ENCODE peak calls at places on chromosomes 7 and 10, in eight cellular contexts. W is mesothelial cell of epicardium, C is thyroid gland, V is left ventricle myocardium inferior, T is fibroblast of lung, G is Calu3, P is cardiac muscle cell, L is BE2C. J is an unnamed sample.

GRCh38 chr10:75030371-75030770 is 81.1 kb upstream of the SAMD8 start:
- DNase-seq in W (no peak), C (no peak), V (no peak), T (no peak), G (no peak), P (no peak), L (no peak), J (no peak)

GRCh38 chr10:106917452-106918055 is 247.0 kb downstream of the SORCS1 start:
- DNase-seq in W (no peak), C (peak; percentile 92), V (no peak), T (no peak), G (no peak), P (no peak), L (no peak), J (no peak)

GRCh38 chr10:114442115-114442630 is 37.9 kb upstream of the AFAP1L2 start:
- DNase-seq in W (no peak), C (no peak), V (no peak), T (no peak), G (no peak), P (no peak), L (no peak), J (no peak)

GRCh38 chr10:70672993-70673928 is 955 bp downstream of the ADAMTS14 start:
- DNase-seq in W (no peak), C (no peak), V (peak; percentile 53), T (peak; percentile 79), G (no peak), P (peak; percentile 86), L (no peak), J (no peak)

GRCh38 chr7:134403062-134403461 is 55.8 kb downstream of the AKR1B1 start:
- DNase-seq in W (no peak), C (no peak), V (no peak), T (no peak), G (no peak), P (no peak), L (no peak), J (no peak)

GRCh38 chr10:132229834-132230556 is 43.2 kb downstream of the DPYSL4 start:
- DNase-seq in W (no peak), C (no peak), V (no peak), T (peak; percentile 12), G (no peak), P (peak; percentile 15), L (no peak), J (no peak)

GRCh38 chr10:116437076-116437692 is 9.5 kb downstream of the PNLIPRP3 start:
- DNase-seq in W (no peak), C (no peak), V (no peak), T (no peak), G (no peak), P (no peak), L (no peak), J (no peak)

GRCh38 chr10:20418286-20418685 is 478.8 kb downstream of the NEBL start:
- DNase-seq in W (no peak), C (no peak), V (no peak), T (no peak), G (no peak), P (no peak), L (no peak), J (no peak)

GRCh38 chr7:70627488-70627887 is 504.5 kb upstream of the GALNT17 start:
- DNase-seq in W (no peak), C (no peak), V (no peak), T (no peak), G (no peak), P (no peak), L (no peak), J (no peak)

GRCh38 chr7:107718456-107719193 is 25.3 kb upstream of the CBLL1 start:
- DNase-seq in W (no peak), C (no peak), V (no peak), T (no peak), G (no peak), P (no peak), L (no peak), J (no peak)

GRCh38 chr7:81859433-81859832 is 89.6 kb upstream of the HGF start:
- DNase-seq in W (no peak), C (no peak), V (no peak), T (no peak), G (no peak), P (no peak), L (no peak), J (no peak)

GRCh38 chr10:11255796-11256444 is 238.2 kb downstream of the CELF2 start:
- DNase-seq in W (no peak), C (no peak), V (no peak), T (no peak), G (no peak), P (no peak), L (no peak), J (no peak)

GRCh38 chr10:97805960-97806359 is 34.2 kb upstream of the SFRP5 start:
- DNase-seq in W (no peak), C (no peak), V (no peak), T (no peak), G (no peak), P (no peak), L (no peak), J (no peak)

GRCh38 chr7:14305233-14305866 is 315.9 kb upstream of the ETV1 start:
- DNase-seq in W (peak; percentile 39), C (no peak), V (peak; percentile 14), T (peak; percentile 8), G (no peak), P (no peak), L (peak; percentile 25), J (no peak)

GRCh38 chr7:158109364-158110033 is 478.1 kb downstream of the PTPRN2 start:
- DNase-seq in W (no peak), C (no peak), V (no peak), T (no peak), G (no peak), P (no peak), L (no peak), J (no peak)

GRCh38 chr10:28130267-28130666 is 131.4 kb upstream of the ODAD2 start:
- DNase-seq in W (no peak), C (no peak), V (no peak), T (peak; percentile 59), G (no peak), P (peak; percentile 40), L (no peak), J (no peak)

GRCh38 chr10:28139138-28139537 is 140.3 kb upstream of the ODAD2 start:
- DNase-seq in W (no peak), C (peak; percentile 72), V (no peak), T (no peak), G (no peak), P (peak; percentile 9), L (no peak), J (no peak)

GRCh38 chr10:28137907-28138880 is 139.3 kb upstream of the ODAD2 start:
- DNase-seq in W (no peak), C (no peak), V (no peak), T (no peak), G (no peak), P (peak; percentile 18), L (no peak), J (no peak)

DNA sequence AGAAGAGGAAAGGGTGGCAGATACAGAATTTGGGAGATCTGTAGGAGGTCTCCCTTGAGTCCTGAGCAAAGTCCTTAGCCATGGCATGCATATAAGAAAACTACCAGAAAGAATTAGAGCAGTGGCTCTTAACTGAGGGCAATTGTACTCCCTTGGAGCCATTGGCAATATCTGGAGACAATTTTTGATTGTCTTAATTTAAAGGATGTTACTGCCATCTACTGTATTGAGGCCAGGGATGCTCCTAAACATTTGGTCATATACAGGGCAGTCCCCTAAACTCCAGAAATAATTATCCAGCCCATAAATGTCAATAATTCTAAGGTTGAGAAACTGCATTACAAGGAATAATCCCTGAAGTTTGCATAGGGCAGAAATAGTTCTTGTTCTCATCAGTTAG is 136.4 kb upstream of the ODAD2 start:
- DNase-seq in W (no peak), C (no peak), V (no peak), T (peak; percentile 47), G (no peak), P (peak; percentile 17), L (no peak), J (no peak)
- TF ChIP-seq CTCF in W (no peak), C (no peak), V (no peak), T (peak; percentile 21), G (no peak), P (peak; percentile 13), L (no peak), J (no peak)

DNA sequence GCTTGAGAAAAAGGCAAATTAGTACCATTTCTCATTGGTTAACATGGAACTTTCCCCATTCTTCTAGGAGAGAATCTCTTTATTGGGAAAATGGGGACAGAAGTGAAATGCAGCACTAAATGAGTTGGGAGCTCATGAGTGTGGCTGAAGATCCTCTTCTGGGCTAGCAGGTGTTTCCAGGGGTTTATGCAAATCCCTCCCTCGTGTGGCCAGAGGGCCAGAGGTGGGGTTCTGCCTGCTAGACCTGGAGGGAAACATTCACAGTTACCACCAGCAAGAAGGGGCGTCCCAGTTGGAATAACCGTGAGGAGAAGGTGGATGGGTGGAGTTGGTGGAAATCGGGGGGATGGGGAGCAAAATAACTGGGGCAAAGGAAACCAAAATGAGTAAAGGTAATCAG is 235.9 kb downstream of the KLF6 start:
- DNase-seq in W (no peak), C (no peak), V (no peak), T (no peak), G (no peak), P (no peak), L (no peak), J (no peak)
- TF ChIP-seq CTCF in W (no peak), C (no peak), V (no peak), T (no peak), G (no peak), P (no peak), L (no peak), J (no peak)

DNA sequence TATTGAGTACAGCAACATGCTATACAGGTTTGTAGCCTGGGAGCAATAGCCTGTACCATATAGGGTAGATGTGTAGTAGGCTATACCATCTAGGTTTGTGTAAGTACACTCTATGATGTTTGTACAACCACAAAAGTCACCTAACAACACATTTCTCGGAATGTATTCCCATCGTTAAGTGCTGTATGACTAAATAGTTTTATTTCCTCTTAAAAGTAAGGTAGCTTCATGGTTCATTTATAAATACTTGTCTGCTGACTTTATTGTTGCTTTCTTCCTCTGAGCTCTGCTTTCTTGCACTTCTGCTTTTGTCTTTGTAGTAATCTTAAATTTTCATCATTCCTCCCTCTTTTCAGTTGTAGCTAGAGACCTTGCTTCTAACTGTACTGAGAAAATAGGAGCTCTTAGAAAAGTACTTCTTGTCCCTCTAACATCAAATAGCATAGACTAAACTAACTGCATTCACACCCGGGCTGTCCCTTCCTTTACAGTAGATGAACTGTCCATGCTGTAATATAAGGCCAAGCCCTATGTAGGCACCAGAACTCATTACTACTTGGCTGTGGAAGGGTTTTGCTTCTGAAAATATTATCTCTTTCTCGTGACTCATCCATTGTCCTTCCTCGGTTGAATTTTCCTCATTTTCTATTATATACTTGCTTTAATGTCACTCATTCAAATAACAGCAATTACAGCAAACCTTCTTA is 55.4 kb upstream of the FAM3C start:
- DNase-seq in W (no peak), C (no peak), V (no peak), T (no peak), G (no peak), P (no peak), L (no peak), J (no peak)
- TF ChIP-seq CTCF in W (no peak), C (no peak), V (no peak), T (no peak), G (no peak), P (no peak), L (no peak), J (no peak)

DNA sequence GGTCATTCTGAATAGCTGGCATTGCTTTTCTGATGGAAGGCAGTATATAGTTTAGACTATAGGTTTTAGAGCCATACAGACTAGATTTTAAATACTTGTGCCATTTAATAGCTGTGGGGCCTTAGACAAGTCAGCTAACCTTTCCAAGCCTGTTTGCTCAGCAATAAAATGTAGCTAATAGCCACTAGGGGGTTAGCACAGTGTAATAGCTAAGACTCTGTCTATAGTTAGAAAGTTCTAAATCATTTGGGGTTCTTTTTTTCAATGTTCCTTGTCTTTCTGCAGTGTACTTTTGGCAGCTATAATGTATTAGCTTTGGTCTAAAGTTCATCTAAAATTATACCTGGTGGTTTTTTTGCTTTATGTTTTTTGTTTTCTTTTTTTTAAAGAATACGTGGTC is 7.5 kb upstream of the KIFBP start:
- DNase-seq in W (no peak), C (no peak), V (no peak), T (peak; percentile 16), G (no peak), P (peak; percentile 19), L (no peak), J (no peak)
- TF ChIP-seq CTCF in W (peak; percentile 13), C (no peak), V (peak; percentile 15), T (peak; percentile 29), G (no peak), P (peak; percentile 28), L (peak; percentile 42), J (no peak)

J was measured in activated B cell treated with CpG ODN at 0.5 μM for 24 hours.